ENCODE peak calls at places on chromosome 20, in eight cellular contexts. A is substantia nigra, K is caudate nucleus, R is left colon, D is GM12865, U is NCI-H2171, Z is A172, L is SK-MEL-5. N is an unnamed sample.

GRCh38 chr20:58017237-58017969 is 211.1 kb downstream of the ANKRD60 start:
- DNase-seq in A (peak; percentile 77), K (peak; percentile 74), R (peak; percentile 86), D (no peak), U (no peak), Z (peak; percentile 93), L (peak; percentile 96), N (no peak)

GRCh38 chr20:53594068-53595017 is 704 bp upstream of the ZNF217 start:
- DNase-seq in A (peak; percentile 93), K (peak; percentile 85), R (peak; percentile 93), D (peak; percentile 98), U (peak; percentile 98), Z (peak; percentile 82), L (peak; percentile 90), N (no peak)

GRCh38 chr20:63347081-63347741 is 13.9 kb downstream of the CHRNA4 start:
- DNase-seq in A (no peak), K (no peak), R (no peak), D (no peak), U (no peak), Z (no peak), L (no peak), N (no peak)

GRCh38 chr20:36925234-36925633 is 26.3 kb downstream of the SAMHD1 start:
- DNase-seq in A (no peak), K (no peak), R (no peak), D (no peak), U (no peak), Z (no peak), L (no peak), N (no peak)

GRCh38 chr20:51860015-51860882 is 57.9 kb upstream of the SALL4 start:
- DNase-seq in A (no peak), K (no peak), R (peak; percentile 63), D (no peak), U (no peak), Z (peak; percentile 94), L (no peak), N (no peak)

GRCh38 chr20:62838511-62838910 is 21.7 kb downstream of the COL9A3 start:
- DNase-seq in A (no peak), K (no peak), R (peak; percentile 78), D (peak; percentile 39), U (peak; percentile 77), Z (no peak), L (no peak), N (no peak)

GRCh38 chr20:57653546-57653900 is 33.3 kb upstream of the ZBP1 start:
- DNase-seq in A (no peak), K (no peak), R (no peak), D (no peak), U (no peak), Z (no peak), L (no peak), N (no peak)

GRCh38 chr20:6265204-6265904 is 142.5 kb upstream of the FERMT1 start:
- DNase-seq in A (no peak), K (no peak), R (no peak), D (peak; percentile 29), U (no peak), Z (peak; percentile 14), L (peak; percentile 71), N (no peak)

GRCh38 chr20:59777814-59778575 is 155.4 kb downstream of the SYCP2 start:
- DNase-seq in A (no peak), K (no peak), R (no peak), D (no peak), U (no peak), Z (no peak), L (no peak), N (no peak)

GRCh38 chr20:19976595-19977372 is 40.4 kb upstream of the NAA20 start:
- DNase-seq in A (peak; percentile 41), K (no peak), R (no peak), D (no peak), U (no peak), Z (peak; percentile 91), L (peak; percentile 80), N (no peak)

GRCh38 chr20:25067102-25067987 is 9.4 kb upstream of the ACSS1 start:
- DNase-seq in A (no peak), K (no peak), R (peak; percentile 18), D (no peak), U (no peak), Z (no peak), L (no peak), N (no peak)

GRCh38 chr20:965956-966355 is 36.2 kb downstream of the RSPO4 start:
- DNase-seq in A (no peak), K (no peak), R (no peak), D (no peak), U (no peak), Z (no peak), L (peak; percentile 49), N (no peak)

GRCh38 chr20:14288341-14289330 is 48.8 kb downstream of the FLRT3 start:
- DNase-seq in A (no peak), K (no peak), R (no peak), D (no peak), U (no peak), Z (peak; percentile 48), L (peak; percentile 30), N (no peak)

GRCh38 chr20:2006452-2007381 is 12.9 kb upstream of the PDYN start:
- DNase-seq in A (no peak), K (no peak), R (no peak), D (peak; percentile 50), U (peak; percentile 15), Z (peak; percentile 18), L (peak; percentile 64), N (no peak)

GRCh38 chr20:36861625-36861874 is 14.4 kb upstream of the TLDC2 start:
- DNase-seq in A (no peak), K (no peak), R (no peak), D (no peak), U (no peak), Z (no peak), L (no peak), N (no peak)

GRCh38 chr20:53736122-53736756 is 142.6 kb upstream of the ZNF217 start:
- DNase-seq in A (no peak), K (no peak), R (no peak), D (no peak), U (peak; percentile 49), Z (no peak), L (peak; percentile 81), N (no peak)

GRCh38 chr20:37108676-37109075 is 12.9 kb upstream of the RBL1 start:
- DNase-seq in A (no peak), K (no peak), R (no peak), D (no peak), U (no peak), Z (no peak), L (no peak), N (no peak)

GRCh38 chr20:33165416-33166055 is 2.4 kb upstream of the BPIFA2 start:
- DNase-seq in A (no peak), K (no peak), R (no peak), D (no peak), U (peak; percentile 14), Z (no peak), L (no peak), N (no peak)

GRCh38 chr20:50284811-50285375 is 94.3 kb downstream of the CEBPB start:
- DNase-seq in A (no peak), K (no peak), R (no peak), D (peak; percentile 39), U (no peak), Z (no peak), L (no peak), N (no peak)

GRCh38 chr20:49586967-49587587 is 19.1 kb upstream of the PTGIS start:
- DNase-seq in A (no peak), K (no peak), R (no peak), D (no peak), U (no peak), Z (no peak), L (no peak), N (no peak)